ENCODE peak calls at places on chromosomes 6 and 20, in five cellular contexts. S, P, M, U and V are unnamed samples.

GRCh38 chr20:58306421-58307261 is 2.9 kb upstream of the RAB22A start:
- DNase-seq in P (peak; percentile 50), S (peak; percentile 16), M (no peak), U (peak; percentile 51), V (no peak)

GRCh38 chr6:169962604-169963469 is 211.4 kb downstream of the ERMARD start:
- DNase-seq in S (no peak), M (no peak), U (no peak), P (no peak), V (peak; percentile 35)

GRCh38 chr6:47203266-47203967 is 106.3 kb downstream of the TNFRSF21 start:
- DNase-seq in U (no peak), M (no peak), P (no peak), S (no peak), V (no peak)

GRCh38 chr6:161137839-161138544 is 135.9 kb downstream of the AGPAT4 start:
- DNase-seq in M (no peak), P (peak; percentile 73), S (no peak), U (peak; percentile 58), V (no peak)

GRCh38 chr20:45103072-45103471 is 2.1 kb upstream of the KCNS1 start:
- DNase-seq in U (no peak), P (no peak), M (no peak), S (no peak), V (no peak)

GRCh38 chr6:132499757-132500156 is 13.2 kb downstream of the STX7 start:
- DNase-seq in M (no peak), P (no peak), U (no peak), S (no peak), V (no peak)

GRCh38 chr6:22765015-22765414 is 195.6 kb downstream of the HDGFL1 start:
- DNase-seq in S (no peak), P (peak; percentile 10), U (no peak), M (no peak), V (no peak)

GRCh38 chr6:21104288-21104687 is 489.3 kb upstream of the SOX4 start:
- DNase-seq in U (no peak), M (no peak), S (no peak), P (no peak), V (no peak)

GRCh38 chr6:96789871-96790270 is 47.4 kb downstream of the GPR63 start:
- DNase-seq in P (no peak), U (no peak), S (no peak), M (no peak), V (no peak)

GRCh38 chr20:61684136-61684535 is 381.5 kb downstream of the TAF4 start:
- DNase-seq in U (no peak), M (no peak), S (no peak), P (no peak), V (no peak)

GRCh38 chr20:25081065-25081729 is 744 bp downstream of the VSX1 start:
- DNase-seq in M (no peak), U (peak; percentile 57), S (no peak), P (no peak), V (peak; percentile 77)

GRCh38 chr6:149895702-149896310 is 2.1 kb downstream of the RAET1E start:
- DNase-seq in U (no peak), P (peak; percentile 80), S (peak; percentile 46), M (no peak), V (no peak)

GRCh38 chr20:35947489-35947888 is 6.8 kb downstream of the SCAND1 start:
- DNase-seq in P (peak; percentile 33), U (no peak), S (no peak), M (no peak), V (no peak)

GRCh38 chr6:30357678-30358339 is 12.9 kb downstream of the RPP21 start:
- DNase-seq in U (peak; percentile 57), S (peak; percentile 39), M (peak; percentile 55), P (peak; percentile 79), V (peak; percentile 33)

GRCh38 chr6:167824591-167825041 is 2.1 kb upstream of the AFDN start:
- DNase-seq in U (no peak), S (no peak), P (peak; percentile 51), M (no peak), V (no peak)

GRCh38 chr20:3640259-3640658 is 22.9 kb downstream of the GFRA4 start:
- DNase-seq in P (no peak), M (no peak), U (no peak), S (no peak), V (no peak)

GRCh38 chr20:22402550-22402949 is 181.8 kb downstream of the FOXA2 start:
- DNase-seq in P (no peak), U (no peak), S (no peak), M (no peak), V (no peak)

GRCh38 chr6:1286972-1287600 is 24.8 kb upstream of the FOXQ1 start:
- DNase-seq in U (peak; percentile 89), P (peak; percentile 86), S (no peak), M (no peak), V (no peak)

GRCh38 chr6:74735304-74735703 is 470.5 kb downstream of the COL12A1 start:
- DNase-seq in P (peak; percentile 96), U (no peak), M (no peak), S (peak; percentile 52), V (no peak)

GRCh38 chr6:139940741-139941712 is 566.6 kb upstream of the CITED2 start:
- DNase-seq in P (no peak), U (no peak), M (no peak), S (no peak), V (no peak)

GRCh38 chr6:154555075-154555677 is 44.7 kb upstream of the CNKSR3 start:
- DNase-seq in M (no peak), U (peak; percentile 78), S (no peak), P (no peak), V (no peak)

GRCh38 chr6:56767892-56768531 is 125.3 kb upstream of the DST start:
- DNase-seq in M (no peak), U (no peak), S (no peak), P (no peak), V (no peak)

GRCh38 chr6:55209059-55209458 is 34.7 kb downstream of the HCRTR2 start:
- DNase-seq in S (no peak), P (no peak), M (no peak), U (peak; percentile 13), V (no peak)

GRCh38 chr6:41200901-41201783 is at the start of gene TREML2:
- DNase-seq in U (no peak), M (no peak), P (no peak), S (no peak), V (no peak)

GRCh38 chr6:71254323-71254722 is 34.3 kb upstream of the OGFRL1 start:
- DNase-seq in P (no peak), U (no peak), M (no peak), S (no peak), V (no peak)

GRCh38 chr6:56914791-56915658 is 39.9 kb upstream of the BEND6 start:
- DNase-seq in P (no peak), M (no peak), S (no peak), U (no peak), V (no peak)

GRCh38 chr20:44031001-44031574 is 116.4 kb downstream of the TOX2 start:
- DNase-seq in S (no peak), P (no peak), U (no peak), M (no peak), V (no peak)

GRCh38 chr6:39281312-39281980 is 32.8 kb downstream of the KCNK17 start:
- DNase-seq in U (no peak), P (no peak), S (no peak), M (no peak), V (no peak)

GRCh38 chr6:79687759-79688158 is 56.6 kb downstream of the SH3BGRL2 start:
- DNase-seq in M (no peak), S (no peak), U (no peak), P (no peak), V (no peak)

GRCh38 chr6:166201878-166202277 is 34.2 kb upstream of the TBXT start:
- DNase-seq in M (no peak), P (no peak), S (no peak), U (no peak), V (no peak)

GRCh38 chr6:148996815-148997214 is 250.0 kb downstream of the UST start:
- DNase-seq in U (no peak), S (no peak), P (no peak), M (no peak), V (no peak)

GRCh38 chr20:62792182-62792939 is 3.9 kb upstream of the MRGBP start:
- DNase-seq in P (no peak), U (no peak), M (no peak), S (no peak), V (no peak)

GRCh38 chr20:51338692-51339440 is 203.7 kb downstream of the NFATC2 start:
- DNase-seq in U (peak; percentile 55), M (no peak), S (no peak), P (peak; percentile 85), V (no peak)

GRCh38 chr6:108442770-108443520 is 117.8 kb upstream of the FOXO3 start:
- DNase-seq in S (no peak), P (no peak), M (no peak), U (no peak), V (no peak)

GRCh38 chr6:108448481-108448880 is 112.2 kb upstream of the FOXO3 start:
- DNase-seq in M (no peak), P (no peak), U (no peak), S (no peak), V (no peak)

GRCh38 chr6:108441141-108441540 is 119.6 kb upstream of the FOXO3 start:
- DNase-seq in P (no peak), M (no peak), S (no peak), U (no peak), V (no peak)

DNA sequence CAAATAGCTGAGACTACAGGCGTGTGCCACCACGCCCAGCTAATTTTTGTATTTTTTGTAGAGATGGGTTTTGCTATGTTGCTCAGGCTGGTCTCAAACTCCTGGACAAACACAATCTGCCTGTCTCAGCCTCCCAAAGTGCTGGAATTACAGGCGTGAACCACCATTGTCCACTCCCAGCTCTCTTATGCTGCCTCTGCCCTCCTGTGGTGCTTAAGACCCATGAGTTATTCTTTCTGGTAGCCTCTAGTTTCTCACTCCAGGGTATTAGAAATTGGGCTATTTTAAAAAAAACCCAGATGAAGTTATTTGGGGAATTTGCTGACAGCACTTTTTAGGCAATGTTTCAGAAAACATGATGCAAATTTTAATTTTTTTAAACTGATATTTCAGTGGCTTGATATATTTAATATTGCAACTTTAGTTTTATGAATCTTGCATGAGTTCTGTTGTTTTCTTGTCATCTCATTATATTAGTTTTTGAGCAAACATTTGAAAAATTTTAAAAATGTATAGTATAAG is 114.0 kb upstream of the FOXO3 start:
- DNase-seq in S (no peak), U (no peak), M (no peak), P (no peak), V (no peak)
- TF ChIP-seq CTCF in S (no peak), U (no peak), M (no peak), P (no peak), V (no peak)

GRCh38 chr6:101393291-101394251 is at the start of gene GRIK2:
- DNase-seq in P (peak; percentile 24), S (no peak), M (peak; percentile 44), U (peak; percentile 34), V (peak; percentile 70)
- TF ChIP-seq CTCF in P (no peak), S (peak; percentile 13), M (peak; percentile 41), U (peak; percentile 27), V (peak; percentile 47)

DNA sequence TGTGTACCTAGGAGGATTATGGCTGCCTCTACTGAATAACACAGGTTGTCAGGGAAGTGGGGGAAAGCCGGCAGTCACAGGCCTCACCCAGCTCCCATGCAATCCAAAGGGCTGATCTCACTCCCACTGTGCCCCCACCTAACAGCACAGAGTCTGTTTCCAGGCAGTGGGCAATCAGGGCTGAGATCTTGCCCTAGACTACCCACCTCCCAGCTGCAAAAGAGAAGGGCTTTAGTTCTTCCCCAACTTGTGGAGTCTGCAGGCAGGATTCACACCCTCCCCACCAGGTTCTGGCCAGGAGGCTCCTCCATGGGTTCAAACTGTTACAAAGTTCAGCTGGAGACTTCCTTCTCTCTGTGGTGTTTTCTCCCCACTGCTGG is 66.0 kb upstream of the OLIG3 start:
- DNase-seq in S (no peak), U (no peak), P (no peak), M (no peak), V (no peak)
- TF ChIP-seq CTCF in S (no peak), U (no peak), P (no peak), M (no peak), V (no peak)

GRCh38 chr6:48994811-48995210 is 468.2 kb downstream of the MMUT start:
- DNase-seq in U (no peak), P (no peak), S (no peak), M (no peak), V (no peak)
- TF ChIP-seq CTCF in U (no peak), P (no peak), S (no peak), M (peak; percentile 17), V (no peak)